ENCODE peak calls at places on chromosome X, in five cellular contexts. One of them, this sample, is unnamed.

GRCh38 chrX:137354851-137355250 is 211.1 kb upstream of the ZIC3 start:
- DNase-seq in CD8-positive, alpha-beta memory T cell: no peak
- DNase-seq in Panc1: no peak
- DNase-seq in H9: no peak
- DNase-seq in thyroid gland: no peak
- DNase-seq in this sample: no peak

GRCh38 chrX:119692241-119693031 is 532 bp downstream of the SEPTIN6 start:
- DNase-seq in CD8-positive, alpha-beta memory T cell: peak; percentile 75
- DNase-seq in Panc1: no peak
- DNase-seq in H9: peak; percentile 34
- DNase-seq in thyroid gland: peak; percentile 27
- DNase-seq in this sample: peak; percentile 27

GRCh38 chrX:150450519-150451177 is 87.5 kb downstream of the MAMLD1 start:
- DNase-seq in CD8-positive, alpha-beta memory T cell: no peak
- DNase-seq in Panc1: no peak
- DNase-seq in H9: no peak
- DNase-seq in thyroid gland: no peak
- DNase-seq in this sample: no peak

GRCh38 chrX:67614006-67614405 is 70.2 kb downstream of the AR start:
- DNase-seq in CD8-positive, alpha-beta memory T cell: no peak
- DNase-seq in Panc1: no peak
- DNase-seq in H9: no peak
- DNase-seq in thyroid gland: no peak
- DNase-seq in this sample: no peak

GRCh38 chrX:48833531-48834138 is 1.8 kb downstream of the PCSK1N start:
- DNase-seq in CD8-positive, alpha-beta memory T cell: no peak
- DNase-seq in Panc1: no peak
- DNase-seq in H9: no peak
- DNase-seq in thyroid gland: no peak
- DNase-seq in this sample: no peak

GRCh38 chrX:69158166-69159040 is 6.8 kb downstream of the PJA1 start:
- DNase-seq in CD8-positive, alpha-beta memory T cell: no peak
- DNase-seq in Panc1: peak; percentile 13
- DNase-seq in H9: peak; percentile 49
- DNase-seq in thyroid gland: peak; percentile 88
- DNase-seq in this sample: peak; percentile 73

GRCh38 chrX:50081282-50081955 is 119.4 kb downstream of the AKAP4 start:
- DNase-seq in CD8-positive, alpha-beta memory T cell: no peak
- DNase-seq in Panc1: no peak
- DNase-seq in H9: peak; percentile 34
- DNase-seq in thyroid gland: peak; percentile 69
- DNase-seq in this sample: peak; percentile 52

GRCh38 chrX:154419688-154420401 is 8.5 kb downstream of the TAFAZZIN start:
- DNase-seq in CD8-positive, alpha-beta memory T cell: no peak
- DNase-seq in Panc1: no peak
- DNase-seq in H9: no peak
- DNase-seq in thyroid gland: peak; percentile 64
- DNase-seq in this sample: peak; percentile 82

GRCh38 chrX:39022106-39022505 is 220.8 kb downstream of the MID1IP1 start:
- DNase-seq in CD8-positive, alpha-beta memory T cell: no peak
- DNase-seq in Panc1: no peak
- DNase-seq in H9: no peak
- DNase-seq in thyroid gland: no peak
- DNase-seq in this sample: no peak

GRCh38 chrX:26918633-26919032 is 544.5 kb downstream of the PPP4R3C start:
- DNase-seq in CD8-positive, alpha-beta memory T cell: no peak
- DNase-seq in Panc1: no peak
- DNase-seq in H9: peak; percentile 51
- DNase-seq in thyroid gland: no peak
- DNase-seq in this sample: peak; percentile 21

GRCh38 chrX:74931214-74931613 is 6.0 kb upstream of the NEXMIF start:
- DNase-seq in CD8-positive, alpha-beta memory T cell: no peak
- DNase-seq in Panc1: no peak
- DNase-seq in H9: no peak
- DNase-seq in thyroid gland: no peak
- DNase-seq in this sample: no peak

GRCh38 chrX:39158801-39159657 is 357.8 kb downstream of the MID1IP1 start:
- DNase-seq in CD8-positive, alpha-beta memory T cell: no peak
- DNase-seq in Panc1: no peak
- DNase-seq in H9: no peak
- DNase-seq in thyroid gland: no peak
- DNase-seq in this sample: no peak

GRCh38 chrX:22629105-22629725 is 356.5 kb downstream of the CBLL2 start:
- DNase-seq in CD8-positive, alpha-beta memory T cell: no peak
- DNase-seq in Panc1: no peak
- DNase-seq in H9: no peak
- DNase-seq in thyroid gland: no peak
- DNase-seq in this sample: no peak

GRCh38 chrX:136646602-136647239 is 1.2 kb upstream of the CD40LG start:
- DNase-seq in CD8-positive, alpha-beta memory T cell: no peak
- DNase-seq in Panc1: no peak
- DNase-seq in H9: no peak
- DNase-seq in thyroid gland: no peak
- DNase-seq in this sample: no peak

GRCh38 chrX:70124678-70125077 is 8.6 kb upstream of the IGBP1 start:
- DNase-seq in CD8-positive, alpha-beta memory T cell: no peak
- DNase-seq in Panc1: no peak
- DNase-seq in H9: no peak
- DNase-seq in thyroid gland: no peak
- DNase-seq in this sample: no peak

GRCh38 chrX:1389181-1389992 is 2.5 kb downstream of the SLC25A6 start:
- DNase-seq in CD8-positive, alpha-beta memory T cell: no peak
- DNase-seq in Panc1: no peak
- DNase-seq in H9: no peak
- DNase-seq in thyroid gland: no peak
- DNase-seq in this sample: peak; percentile 13

GRCh38 chrX:45143455-45143854 is 57.2 kb downstream of the DIPK2B start:
- DNase-seq in CD8-positive, alpha-beta memory T cell: no peak
- DNase-seq in Panc1: no peak
- DNase-seq in H9: no peak
- DNase-seq in thyroid gland: no peak
- DNase-seq in this sample: peak; percentile 56

GRCh38 chrX:98795636-98796035 is 1614.4 kb downstream of the PCDH19 start:
- DNase-seq in CD8-positive, alpha-beta memory T cell: no peak
- DNase-seq in Panc1: no peak
- DNase-seq in H9: no peak
- DNase-seq in thyroid gland: no peak
- DNase-seq in this sample: no peak

GRCh38 chrX:153740631-153741222 is 16.1 kb downstream of the ABCD1 start:
- DNase-seq in CD8-positive, alpha-beta memory T cell: no peak
- DNase-seq in Panc1: no peak
- DNase-seq in H9: no peak
- DNase-seq in thyroid gland: no peak
- DNase-seq in this sample: no peak

GRCh38 chrX:102154900-102155805 is 624 bp downstream of the BEX5 start:
- DNase-seq in CD8-positive, alpha-beta memory T cell: peak; percentile 10
- DNase-seq in Panc1: no peak
- DNase-seq in H9: peak; percentile 26
- DNase-seq in thyroid gland: peak; percentile 19
- DNase-seq in this sample: peak; percentile 16

GRCh38 chrX:71540801-71541545 is 8.1 kb downstream of the OGT start:
- DNase-seq in CD8-positive, alpha-beta memory T cell: no peak
- DNase-seq in Panc1: no peak
- DNase-seq in H9: no peak
- DNase-seq in thyroid gland: no peak
- DNase-seq in this sample: no peak

GRCh38 chrX:127037179-127037578 is 217.7 kb downstream of the PRR32 start:
- DNase-seq in CD8-positive, alpha-beta memory T cell: no peak
- DNase-seq in Panc1: no peak
- DNase-seq in H9: no peak
- DNase-seq in thyroid gland: no peak
- DNase-seq in this sample: no peak

GRCh38 chrX:132214518-132214917 is 4.7 kb downstream of the RAP2C start:
- DNase-seq in CD8-positive, alpha-beta memory T cell: no peak
- DNase-seq in Panc1: no peak
- DNase-seq in H9: no peak
- DNase-seq in thyroid gland: no peak
- DNase-seq in this sample: no peak

GRCh38 chrX:153685751-153686676 is 1.7 kb upstream of the SLC6A8 start:
- DNase-seq in CD8-positive, alpha-beta memory T cell: no peak
- DNase-seq in Panc1: no peak
- DNase-seq in H9: no peak
- DNase-seq in thyroid gland: no peak
- DNase-seq in this sample: peak; percentile 60

GRCh38 chrX:9433596-9433995 is 31.3 kb upstream of the TBL1X start:
- DNase-seq in CD8-positive, alpha-beta memory T cell: no peak
- DNase-seq in Panc1: no peak
- DNase-seq in H9: no peak
- DNase-seq in thyroid gland: peak; percentile 31
- DNase-seq in this sample: no peak

GRCh38 chrX:128020701-128021100 is 31.5 kb downstream of the ACTRT1 start:
- DNase-seq in CD8-positive, alpha-beta memory T cell: no peak
- DNase-seq in Panc1: peak; percentile 36
- DNase-seq in H9: no peak
- DNase-seq in thyroid gland: no peak
- DNase-seq in this sample: no peak

GRCh38 chrX:16222123-16222522 is 54.8 kb downstream of the MAGEB17 start:
- DNase-seq in CD8-positive, alpha-beta memory T cell: no peak
- DNase-seq in Panc1: no peak
- DNase-seq in H9: no peak
- DNase-seq in thyroid gland: no peak
- DNase-seq in this sample: no peak

GRCh38 chrX:136630881-136631280 is 17.1 kb upstream of the CD40LG start:
- DNase-seq in CD8-positive, alpha-beta memory T cell: no peak
- DNase-seq in Panc1: no peak
- DNase-seq in H9: no peak
- DNase-seq in thyroid gland: no peak
- DNase-seq in this sample: no peak

GRCh38 chrX:48966796-48967579 is 4.7 kb downstream of the KCND1 start:
- DNase-seq in CD8-positive, alpha-beta memory T cell: no peak
- DNase-seq in Panc1: no peak
- DNase-seq in H9: no peak
- DNase-seq in thyroid gland: peak; percentile 22
- DNase-seq in this sample: no peak

GRCh38 chrX:38660395-38661179 is 99.2 kb downstream of the TSPAN7 start:
- DNase-seq in CD8-positive, alpha-beta memory T cell: no peak
- DNase-seq in Panc1: no peak
- DNase-seq in H9: no peak
- DNase-seq in thyroid gland: no peak
- DNase-seq in this sample: no peak

GRCh38 chrX:153387345-153387744 is 13.8 kb downstream of the PNMA6E start:
- DNase-seq in CD8-positive, alpha-beta memory T cell: no peak
- DNase-seq in Panc1: no peak
- DNase-seq in H9: peak; percentile 14
- DNase-seq in thyroid gland: no peak
- DNase-seq in this sample: no peak

DNA sequence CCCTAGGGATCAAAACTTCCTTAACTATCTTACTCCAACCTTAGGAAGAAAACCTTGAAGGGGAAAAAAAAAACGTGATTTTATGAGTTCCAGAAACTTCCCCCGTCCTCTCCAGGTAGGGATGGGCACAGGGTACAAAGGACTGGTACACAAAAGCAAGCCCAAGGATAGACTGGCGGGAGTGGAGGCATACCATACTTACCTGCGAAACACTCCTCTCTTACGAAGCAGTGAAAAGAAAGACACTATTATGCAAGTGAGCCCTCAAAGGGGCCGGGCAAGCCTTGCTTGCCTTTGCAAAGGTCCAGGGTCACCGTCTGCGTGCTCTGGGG is 651 bp downstream of the TSPAN6 start:
- DNase-seq in CD8-positive, alpha-beta memory T cell: no peak
- DNase-seq in Panc1: no peak
- DNase-seq in H9: no peak
- DNase-seq in thyroid gland: peak; percentile 1
- DNase-seq in this sample: no peak
- H3K4me1 ChIP-seq in CD8-positive, alpha-beta memory T cell: no peaks in the 10 kb centered on the region
- H3K4me1 ChIP-seq in Panc1: peaks cover 4% of the 10 kb centered on the region
- H3K4me1 ChIP-seq in H9: no peaks in the 10 kb centered on the region
- H3K4me1 ChIP-seq in thyroid gland: no peaks in the 10 kb centered on the region
- H3K4me1 ChIP-seq in this sample: no peaks in the 10 kb centered on the region

GRCh38 chrX:100695302-100695701 is 36.6 kb downstream of the SYTL4 start:
- DNase-seq in CD8-positive, alpha-beta memory T cell: no peak
- DNase-seq in Panc1: no peak
- DNase-seq in H9: no peak
- DNase-seq in thyroid gland: no peak
- DNase-seq in this sample: no peak
- H3K27ac ChIP-seq in CD8-positive, alpha-beta memory T cell: no peak overlapping the region
- H3K27ac ChIP-seq in Panc1: no peak overlapping the region
- H3K27ac ChIP-seq in H9: no peak overlapping the region
- H3K27ac ChIP-seq in thyroid gland: no peak overlapping the region
- H3K27ac ChIP-seq in this sample: no peak overlapping the region

GRCh38 chrX:13082286-13083065 is 38.1 kb upstream of the FAM9C start:
- DNase-seq in CD8-positive, alpha-beta memory T cell: no peak
- DNase-seq in Panc1: no peak
- DNase-seq in H9: no peak
- DNase-seq in thyroid gland: no peak
- DNase-seq in this sample: no peak
- H3K4me1 ChIP-seq in CD8-positive, alpha-beta memory T cell: peaks cover 95% of the 10 kb centered on the region
- H3K4me1 ChIP-seq in Panc1: peaks cover 3% of the 10 kb centered on the region
- H3K4me1 ChIP-seq in H9: no peaks in the 10 kb centered on the region
- H3K4me1 ChIP-seq in thyroid gland: no peaks in the 10 kb centered on the region
- H3K4me1 ChIP-seq in this sample: peaks cover 7% of the 10 kb centered on the region

GRCh38 chrX:148376342-148376741 is 124.1 kb upstream of the AFF2 start:
- DNase-seq in CD8-positive, alpha-beta memory T cell: no peak
- DNase-seq in Panc1: no peak
- DNase-seq in H9: no peak
- DNase-seq in thyroid gland: no peak
- DNase-seq in this sample: no peak

GRCh38 chrX:148380107-148380506 is 120.3 kb upstream of the AFF2 start:
- DNase-seq in CD8-positive, alpha-beta memory T cell: no peak
- DNase-seq in Panc1: no peak
- DNase-seq in H9: no peak
- DNase-seq in thyroid gland: no peak
- DNase-seq in this sample: no peak

GRCh38 chrX:148381603-148382002 is 118.8 kb upstream of the AFF2 start:
- DNase-seq in CD8-positive, alpha-beta memory T cell: no peak
- DNase-seq in Panc1: no peak
- DNase-seq in H9: no peak
- DNase-seq in thyroid gland: no peak
- DNase-seq in this sample: no peak

GRCh38 chrX:148382983-148383382 is 117.4 kb upstream of the AFF2 start:
- DNase-seq in CD8-positive, alpha-beta memory T cell: no peak
- DNase-seq in Panc1: no peak
- DNase-seq in H9: peak; percentile 41
- DNase-seq in thyroid gland: no peak
- DNase-seq in this sample: no peak

GRCh38 chrX:148380614-148381561 is 119.5 kb upstream of the AFF2 start:
- DNase-seq in CD8-positive, alpha-beta memory T cell: peak; percentile 58
- DNase-seq in Panc1: no peak
- DNase-seq in H9: no peak
- DNase-seq in thyroid gland: no peak
- DNase-seq in this sample: no peak
- H3K27ac ChIP-seq in CD8-positive, alpha-beta memory T cell: peak overlapping the region; percentile 29
- H3K27ac ChIP-seq in Panc1: no peak overlapping the region
- H3K27ac ChIP-seq in H9: no peak overlapping the region
- H3K27ac ChIP-seq in thyroid gland: no peak overlapping the region
- H3K27ac ChIP-seq in this sample: no peak overlapping the region